ENCODE peak calls at places on chromosome 22, in nine cellular contexts. L, M, B, U, Z, W, G, E and X are unnamed samples.

GRCh38 chr22:46542011-46542985 is 4.9 kb upstream of the CELSR1 start:
- DNase-seq in L (peak), M (peak), B (peak), U (peak), Z (peak), W (no peak), G (peak), E (peak), X (peak)

GRCh38 chr22:27749597-27750225 is 51.8 kb downstream of the MN1 start:
- DNase-seq in L (no peak), M (no peak), B (no peak), U (no peak), Z (no peak), W (no peak), G (no peak), E (no peak), X (peak)

GRCh38 chr22:38706101-38706884 is 549 bp downstream of the GTPBP1 start:
- DNase-seq in L (peak), M (no peak), B (peak), U (peak), Z (no peak), W (no peak), G (peak), E (peak), X (peak)

GRCh38 chr22:27113211-27114030 is 456.0 kb downstream of the MIAT start:
- DNase-seq in L (no peak), M (peak), B (no peak), U (peak), Z (peak), W (peak), G (peak), E (no peak), X (peak)

GRCh38 chr22:28600546-28601143 is 79.0 kb downstream of the TTC28 start:
- DNase-seq in L (no peak), M (no peak), B (no peak), U (no peak), Z (peak), W (peak), G (no peak), E (no peak), X (no peak)

GRCh38 chr22:41775976-41776375 is 24.5 kb upstream of the CCDC134 start:
- DNase-seq in L (no peak), M (no peak), B (no peak), U (no peak), Z (no peak), W (no peak), G (no peak), E (no peak), X (no peak)

GRCh38 chr22:24181088-24181995 is at the start of gene SUSD2:
- DNase-seq in L (peak), M (no peak), B (peak), U (peak), Z (peak), W (no peak), G (peak), E (peak), X (no peak)

GRCh38 chr22:34781676-34782075 is 284.3 kb upstream of the ISX start:
- DNase-seq in L (no peak), M (no peak), B (no peak), U (no peak), Z (no peak), W (no peak), G (no peak), E (no peak), X (no peak)

GRCh38 chr22:24727218-24727851 is 47.2 kb downstream of the PIWIL3 start:
- DNase-seq in L (no peak), M (no peak), B (no peak), U (no peak), Z (peak), W (peak), G (no peak), E (no peak), X (no peak)

GRCh38 chr22:23242473-23243001 is 62.2 kb downstream of the BCR start:
- DNase-seq in L (no peak), M (no peak), B (no peak), U (no peak), Z (no peak), W (no peak), G (no peak), E (no peak), X (no peak)

GRCh38 chr22:29831958-29832357 is 6.1 kb downstream of the ASCC2 start:
- DNase-seq in L (no peak), M (no peak), B (no peak), U (no peak), Z (no peak), W (no peak), G (no peak), E (no peak), X (no peak)

GRCh38 chr22:27987557-27987956 is 68.5 kb upstream of the PITPNB start:
- DNase-seq in L (no peak), M (no peak), B (no peak), U (no peak), Z (no peak), W (no peak), G (no peak), E (no peak), X (peak)

GRCh38 chr22:20219667-20220628 is 48.2 kb downstream of the RTN4R start:
- DNase-seq in L (no peak), M (no peak), B (peak), U (no peak), Z (no peak), W (no peak), G (no peak), E (no peak), X (no peak)

GRCh38 chr22:11598492-11599440 is 3929.2 kb upstream of the OR11H1 start:
- DNase-seq in L (no peak), M (no peak), B (peak), U (no peak), Z (no peak), W (no peak), G (no peak), E (no peak), X (no peak)

GRCh38 chr22:30909306-30909705 is 59.3 kb downstream of the MORC2 start:
- DNase-seq in L (no peak), M (no peak), B (no peak), U (no peak), Z (no peak), W (no peak), G (no peak), E (no peak), X (peak)

GRCh38 chr22:42768385-42769035 is 47.8 kb upstream of the A4GALT start:
- DNase-seq in L (no peak), M (no peak), B (peak), U (no peak), Z (no peak), W (no peak), G (no peak), E (no peak), X (no peak)

GRCh38 chr22:20419664-20419951 is 18.0 kb downstream of the SCARF2 start:
- DNase-seq in L (peak), M (no peak), B (no peak), U (no peak), Z (no peak), W (no peak), G (no peak), E (no peak), X (peak)

GRCh38 chr22:17998913-17999312 is 25.4 kb downstream of the MICAL3 start:
- DNase-seq in L (no peak), M (no peak), B (no peak), U (no peak), Z (no peak), W (no peak), G (peak), E (no peak), X (peak)

GRCh38 chr22:50473855-50474671 is 772 bp downstream of the SBF1 start:
- DNase-seq in L (peak), M (no peak), B (peak), U (peak), Z (no peak), W (no peak), G (peak), E (peak), X (peak)

GRCh38 chr22:28822930-28823481 is 22.6 kb upstream of the XBP1 start:
- DNase-seq in L (no peak), M (no peak), B (no peak), U (peak), Z (peak), W (no peak), G (peak), E (no peak), X (no peak)

GRCh38 chr22:29112680-29113079 is 39.8 kb downstream of the KREMEN1 start:
- DNase-seq in L (no peak), M (no peak), B (no peak), U (no peak), Z (no peak), W (no peak), G (no peak), E (no peak), X (no peak)

GRCh38 chr22:26585104-26585790 is 4.7 kb downstream of the TPST2 start:
- DNase-seq in L (no peak), M (no peak), B (no peak), U (no peak), Z (no peak), W (no peak), G (peak), E (peak), X (peak)

GRCh38 chr22:48530666-48531065 is 1297.0 kb downstream of the BRD1 start:
- DNase-seq in L (no peak), M (no peak), B (peak), U (no peak), Z (no peak), W (no peak), G (no peak), E (no peak), X (no peak)

GRCh38 chr22:48532986-48533385 is 1294.7 kb downstream of the BRD1 start:
- DNase-seq in L (no peak), M (no peak), B (peak), U (no peak), Z (no peak), W (no peak), G (no peak), E (no peak), X (no peak)

GRCh38 chr22:48528221-48528915 is 1299.3 kb downstream of the BRD1 start:
- DNase-seq in L (no peak), M (no peak), B (peak), U (no peak), Z (no peak), W (no peak), G (no peak), E (no peak), X (no peak)

GRCh38 chr22:48531721-48532435 is 1295.8 kb downstream of the BRD1 start:
- DNase-seq in L (no peak), M (no peak), B (peak), U (no peak), Z (no peak), W (no peak), G (no peak), E (no peak), X (no peak)

DNA sequence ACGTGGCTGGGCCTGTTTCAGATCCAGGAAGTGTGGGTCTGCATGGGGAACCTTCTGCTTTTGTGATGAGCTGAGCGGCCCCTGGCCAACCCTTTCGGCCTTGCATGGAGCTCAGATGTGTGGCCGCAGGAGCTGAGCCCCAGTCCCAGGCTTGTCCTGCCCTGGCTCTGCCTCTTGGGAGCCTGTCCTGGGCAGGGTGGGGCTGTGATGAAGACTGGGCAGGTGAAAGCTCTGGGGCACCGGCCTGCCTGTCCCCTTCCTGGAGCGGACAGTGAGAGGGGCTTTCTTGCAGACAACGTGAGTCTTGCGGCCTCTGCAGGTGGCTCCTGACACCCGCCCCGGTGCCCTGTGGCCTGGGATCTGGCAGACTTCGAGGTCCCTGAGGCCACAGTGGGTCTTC is 1296.6 kb downstream of the BRD1 start:
- DNase-seq in L (no peak), M (no peak), B (no peak), U (no peak), Z (no peak), W (no peak), G (no peak), E (no peak), X (no peak)
- H3K4me3 ChIP-seq in L (no peak), M (no peak), B (no peak), U (no peak), Z (no peak), W (no peak), G (no peak), E (no peak), X (no peak)

GRCh38 chr22:45296628-45297297 is 12.0 kb downstream of the UPK3A start:
- DNase-seq in L (no peak), M (no peak), B (no peak), U (no peak), Z (no peak), W (no peak), G (no peak), E (no peak), X (no peak)
- TF ChIP-seq POLR2A in L (no peak), M (no peak), B (no peak), U (no peak), Z (no peak), W (no peak), G (no peak), E (no peak), X (no peak)

GRCh38 chr22:32474635-32475427 is at the start of gene FBXO7:
- DNase-seq in L (peak), M (peak), B (peak), U (peak), Z (peak), W (peak), G (peak), E (peak), X (peak)

GRCh38 chr22:32475428-32476010 is 908 bp downstream of the FBXO7 start:
- DNase-seq in L (peak), M (no peak), B (peak), U (peak), Z (no peak), W (peak), G (peak), E (no peak), X (peak)

GRCh38 chr22:32476804-32477203 is 2.2 kb downstream of the FBXO7 start:
- DNase-seq in L (no peak), M (no peak), B (no peak), U (no peak), Z (no peak), W (no peak), G (no peak), E (no peak), X (no peak)

GRCh38 chr22:32476286-32476685 is 1.7 kb downstream of the FBXO7 start:
- DNase-seq in L (no peak), M (no peak), B (no peak), U (no peak), Z (no peak), W (no peak), G (no peak), E (no peak), X (no peak)

GRCh38 chr22:32473388-32473952 is 1.1 kb upstream of the FBXO7 start:
- DNase-seq in L (peak), M (no peak), B (no peak), U (peak), Z (peak), W (peak), G (no peak), E (no peak), X (no peak)
- H3K4me3 ChIP-seq in L (peak), M (no peak), B (no peak), U (no peak), Z (peak), W (peak), G (no peak), E (peak), X (peak)

DNA sequence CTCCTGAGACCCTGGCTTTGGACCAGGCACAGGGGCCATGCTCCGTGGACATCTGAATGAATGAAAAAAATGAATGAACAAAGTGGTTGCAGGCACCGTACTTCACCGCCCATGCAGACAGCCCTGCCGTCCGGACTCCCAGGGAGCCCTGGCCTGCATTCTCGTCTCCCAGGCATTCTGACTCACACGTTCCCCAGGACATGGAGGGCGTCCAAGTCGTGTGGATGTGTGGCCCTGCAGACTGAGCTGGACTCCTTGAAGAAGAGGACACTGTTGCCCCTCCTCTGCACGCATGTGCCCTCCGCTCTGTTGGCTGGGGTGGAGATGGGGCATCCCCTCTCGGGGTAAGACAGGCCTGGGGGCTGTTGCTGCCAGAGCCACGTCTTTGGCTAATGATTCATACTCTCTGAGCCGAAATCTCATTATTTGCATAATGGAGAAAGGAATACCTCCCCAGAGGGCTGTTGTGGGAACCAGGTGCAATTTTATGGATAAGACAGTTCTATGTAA is 49.7 kb downstream of the RTL6 start:
- DNase-seq in L (peak), M (peak), B (no peak), U (peak), Z (no peak), W (no peak), G (peak), E (peak), X (peak)
- TF ChIP-seq POLR2A in L (no peak), M (no peak), B (no peak), U (no peak), Z (no peak), W (no peak), G (no peak), E (no peak), X (no peak)

DNA sequence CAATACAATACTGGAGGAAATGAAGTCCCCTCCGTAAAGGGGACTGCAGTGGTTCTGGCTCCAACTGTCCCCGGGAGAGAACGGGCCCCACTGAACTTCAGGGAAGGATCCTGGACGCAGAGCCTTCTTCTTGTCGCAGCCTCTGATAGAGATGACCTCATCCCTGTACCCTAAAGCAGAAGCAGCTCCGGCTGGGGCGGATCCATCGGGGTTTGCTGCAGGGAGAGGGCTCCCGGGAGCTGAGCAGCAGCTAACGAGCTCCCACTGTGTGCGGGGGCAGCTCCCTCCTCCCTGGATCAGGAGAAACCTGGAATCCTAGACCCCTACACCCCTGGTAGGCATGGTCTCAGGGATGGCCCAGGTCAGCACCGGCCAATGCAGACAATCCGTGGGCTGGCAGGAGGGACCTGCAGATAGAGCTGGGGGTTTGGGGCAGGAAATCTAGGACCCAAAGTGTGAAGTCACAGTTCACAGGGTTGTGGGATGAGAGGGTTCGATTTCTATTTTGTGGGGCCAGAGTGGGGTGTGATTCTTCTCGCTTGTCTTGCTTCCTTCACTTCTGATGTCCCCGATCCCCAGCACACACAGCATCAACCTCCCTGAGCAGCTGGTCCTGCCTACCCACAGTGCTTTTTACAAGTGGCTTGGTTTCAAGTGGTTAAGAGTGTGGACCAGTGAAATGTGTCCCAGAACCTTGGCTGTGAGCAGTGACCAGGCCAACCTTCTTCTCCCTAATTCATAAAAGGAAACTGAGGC is 12.9 kb downstream of the KIAA0930 start:
- DNase-seq in L (no peak), M (no peak), B (no peak), U (peak), Z (no peak), W (no peak), G (no peak), E (no peak), X (no peak)
- H3K4me3 ChIP-seq in L (no peak), M (no peak), B (no peak), U (no peak), Z (no peak), W (no peak), G (no peak), E (no peak), X (no peak)